ENCODE peak calls at places on chromosomes 6 and 20, in nine cellular contexts. X, V, J, K, B, Q, U, Z and C are unnamed samples.

GRCh38 chr20:14384820-14385740 is 47.7 kb upstream of the FLRT3 start:
- DNase-seq in B (no peak), J (no peak), X (no peak), K (no peak), V (no peak), Z (no peak), Q (no peak), U (no peak), C (no peak)

GRCh38 chr20:50541606-50542041 is 31.4 kb downstream of the PTPN1 start:
- DNase-seq in J (no peak), K (no peak), Q (no peak), V (no peak), U (peak; percentile 73), X (no peak), Z (peak; percentile 36), B (no peak), C (no peak)

GRCh38 chr20:56799187-56799586 is 170.1 kb downstream of the TFAP2C start:
- DNase-seq in X (no peak), J (no peak), Z (no peak), B (no peak), K (no peak), Q (no peak), V (no peak), U (no peak), C (no peak)

GRCh38 chr6:153210083-153210482 is 79.0 kb upstream of the RGS17 start:
- DNase-seq in Q (no peak), J (no peak), V (peak; percentile 74), U (no peak), X (no peak), Z (no peak), B (no peak), K (no peak), C (no peak)

GRCh38 chr6:146887447-146888077 is 288.8 kb downstream of the ADGB start:
- DNase-seq in X (no peak), Q (no peak), Z (no peak), B (no peak), U (no peak), K (no peak), V (no peak), J (no peak), C (no peak)

GRCh38 chr20:38729767-38730166 is 5.5 kb downstream of the SLC32A1 start:
- DNase-seq in B (no peak), K (no peak), J (no peak), V (no peak), U (no peak), X (no peak), Q (no peak), Z (no peak), C (no peak)

GRCh38 chr6:51844391-51844735 is 243.1 kb downstream of the PKHD1 start:
- DNase-seq in J (no peak), X (no peak), B (no peak), K (no peak), U (no peak), Z (no peak), Q (no peak), V (no peak), C (no peak)

GRCh38 chr6:43797919-43798318 is 27.9 kb downstream of the VEGFA start:
- DNase-seq in U (no peak), K (no peak), V (no peak), Q (no peak), Z (no peak), J (no peak), X (no peak), B (no peak), C (no peak)

GRCh38 chr20:22499475-22500174 is 84.7 kb downstream of the FOXA2 start:
- DNase-seq in Q (no peak), J (no peak), X (no peak), V (no peak), K (no peak), Z (no peak), B (no peak), U (no peak), C (no peak)

GRCh38 chr6:122007366-122007765 is 392.1 kb upstream of the HSF2 start:
- DNase-seq in U (no peak), Z (no peak), Q (no peak), B (no peak), X (no peak), V (peak; percentile 13), J (no peak), K (no peak), C (no peak)

GRCh38 chr20:62080249-62080993 is 14.7 kb upstream of the TAF4 start:
- DNase-seq in Z (no peak), V (no peak), K (no peak), J (no peak), Q (no peak), X (no peak), U (no peak), B (no peak), C (no peak)

GRCh38 chr6:9103876-9104521 is 668.7 kb upstream of the SLC35B3 start:
- DNase-seq in J (no peak), Q (no peak), V (no peak), Z (no peak), K (no peak), B (no peak), X (no peak), U (no peak), C (no peak)

DNA sequence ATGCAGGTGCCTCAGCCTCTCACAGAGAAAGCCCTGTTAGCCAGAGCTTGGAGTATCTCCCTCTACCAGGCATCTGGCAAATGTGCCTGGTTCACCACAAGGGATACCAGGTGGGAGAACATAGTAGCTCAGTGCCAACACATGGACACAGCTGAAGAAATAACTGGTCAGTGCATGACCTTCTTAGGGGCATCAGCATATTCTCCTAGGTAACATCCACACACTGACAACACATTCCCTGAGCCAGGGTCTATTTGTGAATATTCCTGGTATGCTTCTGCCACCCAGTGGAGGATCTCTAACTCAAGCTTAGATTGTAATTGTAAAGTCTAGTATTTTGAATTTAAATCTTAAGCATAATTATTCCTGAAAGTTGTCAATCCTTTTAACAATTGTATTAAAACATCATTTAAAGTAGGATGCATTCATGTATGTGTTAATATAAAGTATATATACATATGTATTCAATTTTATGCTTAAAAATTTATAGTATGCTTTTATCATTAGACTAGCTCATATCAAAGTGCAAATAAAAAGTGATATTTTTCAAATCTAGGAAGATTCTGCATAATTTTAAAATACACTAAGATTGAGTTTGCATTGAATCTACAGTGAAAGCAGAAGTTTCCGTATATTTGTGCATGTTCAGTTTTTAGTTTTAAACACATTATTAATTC is 45.3 kb upstream of the COL21A1 start:
- DNase-seq in Q (no peak), J (peak; percentile 27), U (no peak), X (no peak), K (no peak), Z (no peak), B (peak; percentile 41), V (peak; percentile 55), C (no peak)
- TF ChIP-seq CTCF in Q (peak; percentile 61), J (peak; percentile 58), U (peak; percentile 27), X (peak; percentile 79), K (no peak), Z (no peak), B (peak; percentile 47), V (peak; percentile 62), C (peak; percentile 60)

GRCh38 chr20:12152996-12153395 is 235.3 kb downstream of the BTBD3 start:
- DNase-seq in Q (no peak), U (no peak), B (no peak), K (no peak), X (peak; percentile 44), Z (no peak), V (peak; percentile 65), J (no peak), C (no peak)
- H3K9me3 ChIP-seq in Q (no peaks in the 10 kb centered on the region), U (no peaks in the 10 kb centered on the region), B (no peaks in the 10 kb centered on the region), K (no peaks in the 10 kb centered on the region), X (no peaks in the 10 kb centered on the region), Z (no peaks in the 10 kb centered on the region), V (no peaks in the 10 kb centered on the region), J (no peaks in the 10 kb centered on the region), C (no peaks in the 10 kb centered on the region)

GRCh38 chr6:85581572-85581971 is 12.1 kb downstream of the SNX14 start:
- DNase-seq in U (no peak), V (no peak), Q (no peak), B (no peak), X (no peak), Z (no peak), J (no peak), K (no peak), C (no peak)
- H3K4me3 ChIP-seq in U (no peak overlapping the region), V (no peak overlapping the region), Q (no peak overlapping the region), B (no peak overlapping the region), X (no peak overlapping the region), Z (no peak overlapping the region), J (no peak overlapping the region), K (no peak overlapping the region), C (no peak overlapping the region)

GRCh38 chr6:10404107-10404798 is 10.6 kb downstream of the TFAP2A start:
- DNase-seq in K (peak; percentile 50), B (peak; percentile 82), Z (peak; percentile 92), J (peak; percentile 84), Q (peak; percentile 73), V (peak; percentile 88), X (peak; percentile 88), U (peak; percentile 79), C (peak; percentile 76)
- TF ChIP-seq CTCF in K (no peak), B (no peak), Z (no peak), J (peak; percentile 17), Q (no peak), V (peak; percentile 35), X (peak; percentile 38), U (no peak), C (peak; percentile 37)